ENCODE peak calls at places on chromosomes 11 and 22, in four cellular contexts. One of them, this sample, is unnamed.
A peak's percentile ranks its signal among the peaks of the same experiment; 100 is the strongest.

GRCh38 chr22:26542831-26543230 is 30.6 kb upstream of the TFIP11 start:
- DNase-seq in SK-N-SH: no peak
- DNase-seq in fibroblast of the conjunctiva: no peak
- DNase-seq in head of caudate nucleus: no peak
- DNase-seq in this sample: no peak

GRCh38 chr11:32333335-32333991 is 101.9 kb downstream of the WT1 start:
- DNase-seq in head of caudate nucleus: peak; percentile 66
- DNase-seq in fibroblast of the conjunctiva: peak; percentile 21
- DNase-seq in SK-N-SH: peak; percentile 56
- DNase-seq in this sample: no peak

GRCh38 chr11:111361874-111362273 is 17.2 kb downstream of the POU2AF1 start:
- DNase-seq in SK-N-SH: no peak
- DNase-seq in fibroblast of the conjunctiva: no peak
- DNase-seq in head of caudate nucleus: no peak
- DNase-seq in this sample: peak; percentile 87

GRCh38 chr11:49405743-49406142 is 197.3 kb upstream of the FOLH1 start:
- DNase-seq in fibroblast of the conjunctiva: no peak
- DNase-seq in head of caudate nucleus: no peak
- DNase-seq in SK-N-SH: no peak
- DNase-seq in this sample: no peak

GRCh38 chr11:79076526-79077115 is 364.2 kb downstream of the TENM4 start:
- DNase-seq in SK-N-SH: peak; percentile 53
- DNase-seq in fibroblast of the conjunctiva: no peak
- DNase-seq in head of caudate nucleus: no peak
- DNase-seq in this sample: peak; percentile 56

GRCh38 chr11:118111019-118111743 is 24.4 kb upstream of the SMIM35 start:
- DNase-seq in fibroblast of the conjunctiva: no peak
- DNase-seq in SK-N-SH: no peak
- DNase-seq in head of caudate nucleus: no peak
- DNase-seq in this sample: no peak

GRCh38 chr22:38034278-38034882 is 22.8 kb upstream of the PICK1 start:
- DNase-seq in SK-N-SH: peak; percentile 42
- DNase-seq in fibroblast of the conjunctiva: peak; percentile 77
- DNase-seq in head of caudate nucleus: peak; percentile 86
- DNase-seq in this sample: no peak

GRCh38 chr22:43378011-43378704 is 33.7 kb upstream of the MPPED1 start:
- DNase-seq in head of caudate nucleus: no peak
- DNase-seq in fibroblast of the conjunctiva: no peak
- DNase-seq in SK-N-SH: no peak
- DNase-seq in this sample: peak; percentile 88

GRCh38 chr11:89458646-89459045 is 32.5 kb downstream of the NOX4 start:
- DNase-seq in head of caudate nucleus: no peak
- DNase-seq in fibroblast of the conjunctiva: no peak
- DNase-seq in SK-N-SH: no peak
- DNase-seq in this sample: no peak

GRCh38 chr22:38347944-38348750 is 30.9 kb upstream of the CSNK1E start:
- DNase-seq in fibroblast of the conjunctiva: no peak
- DNase-seq in head of caudate nucleus: no peak
- DNase-seq in SK-N-SH: no peak
- DNase-seq in this sample: peak; percentile 47

GRCh38 chr22:49780281-49780991 is 47.2 kb downstream of the BRD1 start:
- DNase-seq in head of caudate nucleus: peak; percentile 78
- DNase-seq in fibroblast of the conjunctiva: no peak
- DNase-seq in SK-N-SH: no peak
- DNase-seq in this sample: no peak

GRCh38 chr11:66172146-66172545 is 96.3 kb upstream of the RAB1B start:
- DNase-seq in fibroblast of the conjunctiva: no peak
- DNase-seq in SK-N-SH: no peak
- DNase-seq in head of caudate nucleus: no peak
- DNase-seq in this sample: no peak

GRCh38 chr11:127037001-127037400 is 36.4 kb upstream of the KIRREL3 start:
- DNase-seq in SK-N-SH: no peak
- DNase-seq in fibroblast of the conjunctiva: no peak
- DNase-seq in head of caudate nucleus: no peak
- DNase-seq in this sample: no peak

GRCh38 chr22:33380789-33381530 is 322.8 kb upstream of the SYN3 start:
- DNase-seq in head of caudate nucleus: no peak
- DNase-seq in SK-N-SH: no peak
- DNase-seq in fibroblast of the conjunctiva: no peak
- DNase-seq in this sample: no peak

GRCh38 chr22:38802671-38803121 is 8.8 kb upstream of the DNAL4 start:
- DNase-seq in head of caudate nucleus: no peak
- DNase-seq in SK-N-SH: no peak
- DNase-seq in fibroblast of the conjunctiva: peak; percentile 89
- DNase-seq in this sample: no peak

GRCh38 chr22:28247667-28248363 is 328.8 kb upstream of the PITPNB start:
- DNase-seq in SK-N-SH: peak; percentile 46
- DNase-seq in fibroblast of the conjunctiva: no peak
- DNase-seq in head of caudate nucleus: no peak
- DNase-seq in this sample: no peak

GRCh38 chr11:107824668-107825369 is 33.8 kb downstream of the SLC35F2 start:
- DNase-seq in fibroblast of the conjunctiva: no peak
- DNase-seq in head of caudate nucleus: no peak
- DNase-seq in SK-N-SH: no peak
- DNase-seq in this sample: no peak

GRCh38 chr22:46061124-46061410 is 84.1 kb upstream of the WNT7B start:
- DNase-seq in SK-N-SH: no peak
- DNase-seq in fibroblast of the conjunctiva: no peak
- DNase-seq in head of caudate nucleus: no peak
- DNase-seq in this sample: no peak

GRCh38 chr11:72233773-72234513 is 9.4 kb downstream of the INPPL1 start:
- DNase-seq in fibroblast of the conjunctiva: no peak
- DNase-seq in SK-N-SH: no peak
- DNase-seq in head of caudate nucleus: no peak
- DNase-seq in this sample: no peak

GRCh38 chr11:133956650-133957633 is at the start of gene IGSF9B:
- DNase-seq in SK-N-SH: peak; percentile 98
- DNase-seq in head of caudate nucleus: peak; percentile 94
- DNase-seq in fibroblast of the conjunctiva: peak; percentile 16
- DNase-seq in this sample: peak; percentile 79

GRCh38 chr22:27504360-27504759 is 297.2 kb downstream of the MN1 start:
- DNase-seq in head of caudate nucleus: no peak
- DNase-seq in fibroblast of the conjunctiva: no peak
- DNase-seq in SK-N-SH: no peak
- DNase-seq in this sample: no peak

GRCh38 chr22:50460942-50461341 is 13.9 kb downstream of the SBF1 start:
- DNase-seq in head of caudate nucleus: no peak
- DNase-seq in fibroblast of the conjunctiva: no peak
- DNase-seq in SK-N-SH: no peak
- DNase-seq in this sample: no peak

GRCh38 chr22:37427128-37427710 is at the start of gene ELFN2:
- DNase-seq in fibroblast of the conjunctiva: no peak
- DNase-seq in head of caudate nucleus: peak; percentile 52
- DNase-seq in SK-N-SH: peak; percentile 81
- DNase-seq in this sample: peak; percentile 52

This sample was measured in RPMI8226.